ENCODE peak calls at places on chromosomes 1 and 21, in five cellular contexts. J, V, B, D and N are unnamed samples. For H3K9me2, the result is how much of the 10 kb centered on the place peaks cover.

GRCh38 chr1:232519186-232519585 is 110.7 kb downstream of the SIPA1L2 start:
- DNase-seq in V (no peak), J (no peak), B (no peak), D (no peak), N (no peak)

GRCh38 chr1:14392161-14392886 is 206.2 kb upstream of the KAZN start:
- DNase-seq in D (no peak), J (no peak), B (no peak), V (no peak), N (no peak)

GRCh38 chr1:228420968-228421826 is 4.5 kb upstream of the TRIM17 start:
- DNase-seq in V (no peak), J (peak), D (no peak), B (no peak), N (no peak)

GRCh38 chr1:171150156-171150555 is 34.9 kb upstream of the FMO2 start:
- DNase-seq in B (no peak), J (no peak), D (no peak), V (no peak), N (no peak)

GRCh38 chr1:227372662-227373061 is 54.4 kb upstream of the CDC42BPA start:
- DNase-seq in J (no peak), D (no peak), B (peak), V (no peak), N (no peak)

GRCh38 chr1:172588296-172589291 is 55.6 kb downstream of the SUCO start:
- DNase-seq in D (no peak), B (peak), J (peak), V (no peak), N (no peak)

GRCh38 chr1:220874201-220874655 is 5.0 kb upstream of the HLX start:
- DNase-seq in B (peak), J (peak), D (peak), V (peak), N (peak)

GRCh38 chr1:201172999-201173610 is 17.5 kb upstream of the IGFN1 start:
- DNase-seq in V (no peak), J (peak), D (no peak), B (peak), N (no peak)

GRCh38 chr1:16458801-16459200 is 18.3 kb downstream of the NECAP2 start:
- DNase-seq in D (no peak), J (no peak), V (no peak), B (no peak), N (no peak)

GRCh38 chr1:83905315-83905907 is 93.5 kb downstream of the TTLL7 start:
- DNase-seq in D (peak), J (no peak), V (peak), B (peak), N (peak)

GRCh38 chr1:61120307-61120840 is 38.0 kb downstream of the NFIA start:
- DNase-seq in V (no peak), D (no peak), J (no peak), B (peak), N (no peak)

GRCh38 chr1:206449566-206449965 is 20.7 kb upstream of the IKBKE start:
- DNase-seq in D (no peak), V (no peak), J (no peak), B (peak), N (no peak)

GRCh38 chr1:26994020-26994745 is 691 bp downstream of the TRNP1 start:
- DNase-seq in V (peak), J (no peak), B (peak), D (peak), N (peak)

GRCh38 chr21:25837545-25838263 is 102.9 kb downstream of the GABPA start:
- DNase-seq in D (no peak), V (no peak), J (no peak), B (peak), N (no peak)

GRCh38 chr1:234875328-234875952 is 253.2 kb downstream of the TOMM20 start:
- DNase-seq in J (peak), V (no peak), B (no peak), D (no peak), N (no peak)

GRCh38 chr1:24140741-24141181 is 2.2 kb downstream of the IL22RA1 start:
- DNase-seq in B (no peak), V (no peak), D (no peak), J (no peak), N (no peak)

GRCh38 chr1:228037401-228038386 is 30.9 kb downstream of the WNT3A start:
- DNase-seq in V (no peak), J (peak), D (peak), B (peak), N (no peak)

GRCh38 chr1:207842506-207842905 is 68.4 kb downstream of the CD34 start:
- DNase-seq in B (no peak), V (no peak), J (no peak), D (no peak), N (no peak)

GRCh38 chr21:45935628-45936027 is 45.9 kb upstream of the COL6A1 start:
- DNase-seq in B (peak), J (no peak), V (no peak), D (peak), N (no peak)

DNA sequence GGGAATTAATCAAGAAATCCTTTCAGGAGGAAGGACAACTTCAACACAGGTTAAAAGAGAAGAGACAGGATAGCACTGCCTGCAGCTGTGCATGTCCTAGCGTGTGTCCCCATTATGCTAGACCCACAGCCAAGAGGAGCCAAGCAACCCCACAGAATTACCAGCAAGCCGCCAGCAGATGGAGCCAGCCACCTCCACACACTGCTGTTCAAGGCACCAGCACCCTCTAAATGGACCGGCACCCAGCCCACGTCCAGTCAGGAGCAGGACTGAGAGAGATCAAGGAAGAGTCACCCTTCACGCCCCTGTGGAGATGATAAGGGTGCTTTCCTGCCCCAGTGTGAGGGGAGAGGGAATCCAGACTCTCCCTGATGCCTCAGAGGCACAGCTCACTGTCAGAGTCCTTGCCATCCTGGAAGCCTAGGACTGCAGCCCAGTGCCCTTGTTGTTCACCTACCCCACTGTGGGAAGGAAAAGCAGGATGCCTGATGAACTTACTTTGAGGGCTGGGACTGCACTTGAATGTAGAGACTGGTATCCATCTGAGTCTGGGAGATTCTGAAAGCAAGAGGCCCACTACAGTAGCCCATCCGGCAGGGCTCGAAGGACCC is 37.1 kb upstream of the CTTNBP2NL start:
- DNase-seq in D (peak), B (peak), J (peak), V (peak), N (peak)
- H3K4me3 ChIP-seq in D (no peak), B (no peak), J (no peak), V (no peak), N (no peak)

DNA sequence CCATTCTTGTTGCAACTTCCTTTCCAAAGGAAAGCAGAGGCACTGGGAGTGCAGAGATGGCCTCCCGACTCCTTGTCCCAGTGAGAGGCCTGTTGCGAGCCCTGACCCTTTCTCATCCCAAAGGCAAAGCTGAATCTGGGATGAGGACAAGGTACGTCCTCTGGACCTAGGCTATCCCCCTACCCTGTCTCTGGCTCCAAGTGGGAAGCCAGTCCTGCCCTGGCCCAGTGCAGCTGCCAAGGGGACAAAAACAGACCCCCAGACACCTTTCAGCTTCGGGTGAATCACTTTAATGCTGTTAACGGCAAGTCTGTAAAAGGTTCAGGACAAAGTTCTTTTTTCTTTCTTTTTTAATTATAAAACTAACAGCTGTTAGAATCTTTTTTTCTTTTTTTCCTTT is 2.5 kb downstream of the TSSK3 start:
- DNase-seq in B (no peak), D (no peak), V (no peak), J (no peak), N (no peak)
- H3K9me2 ChIP-seq in B (under half), D (under half), V (under half), J (under half), N (under half)

GRCh38 chr1:33617451-33617850 is 145.0 kb downstream of the ZSCAN20 start:
- DNase-seq in V (no peak), B (no peak), J (no peak), D (no peak), N (no peak)
- H3K4me3 ChIP-seq in V (no peak), B (no peak), J (no peak), D (no peak), N (no peak)

GRCh38 chr1:153380711-153381110 is 5.3 kb upstream of the S100A12 start:
- DNase-seq in V (no peak), D (no peak), B (no peak), J (no peak), N (no peak)
- H3K9me2 ChIP-seq in V (under half), D (under half), B (under half), J (under half), N (under half)

DNA sequence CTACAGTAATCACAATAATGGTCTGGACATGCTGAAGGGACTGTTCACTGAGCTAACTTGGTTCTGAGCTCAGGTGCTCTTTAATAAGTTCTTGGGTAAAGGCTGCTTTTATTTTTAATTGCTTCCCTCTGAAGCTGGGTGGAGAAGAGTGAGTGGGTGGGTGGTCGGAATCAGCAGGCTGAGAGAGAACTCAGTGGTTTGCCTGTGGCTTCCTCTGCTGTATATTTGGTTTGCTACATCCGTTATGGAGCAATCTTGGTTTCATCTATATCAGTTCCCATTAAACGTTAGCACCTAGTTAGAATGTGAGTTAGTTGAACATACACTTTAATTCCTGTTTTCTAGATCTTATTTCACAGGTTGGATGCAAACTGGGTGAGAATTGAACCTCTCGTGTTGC is 23.3 kb downstream of the CNIH4 start:
- DNase-seq in B (no peak), J (no peak), V (peak), D (no peak), N (peak)
- H3K4me3 ChIP-seq in B (no peak), J (no peak), V (no peak), D (no peak), N (no peak)

DNA sequence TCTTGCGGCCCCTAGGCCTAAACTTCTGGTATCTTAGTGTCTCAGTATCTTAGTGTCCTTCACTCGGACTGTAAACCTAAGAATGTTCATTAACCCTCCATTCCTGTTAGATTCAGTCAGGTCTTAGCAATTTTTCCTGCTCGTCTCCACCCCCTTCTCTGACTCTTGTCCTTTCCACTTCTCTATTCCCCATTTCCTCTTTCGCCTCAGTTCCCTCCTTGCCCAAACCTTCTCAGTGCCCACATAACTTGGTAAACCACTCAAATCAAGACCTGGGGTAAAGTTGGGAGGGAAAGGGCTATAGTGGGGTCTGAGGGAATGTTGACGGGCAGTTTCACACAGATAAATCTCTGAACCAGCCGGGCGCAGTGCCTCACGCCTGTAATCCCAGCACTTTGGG is 721 bp upstream of the FCER1G start:
- DNase-seq in J (no peak), D (no peak), B (no peak), V (no peak), N (no peak)
- H3K9me2 ChIP-seq in J (under half), D (under half), B (under half), V (under half), N (under half)

DNA sequence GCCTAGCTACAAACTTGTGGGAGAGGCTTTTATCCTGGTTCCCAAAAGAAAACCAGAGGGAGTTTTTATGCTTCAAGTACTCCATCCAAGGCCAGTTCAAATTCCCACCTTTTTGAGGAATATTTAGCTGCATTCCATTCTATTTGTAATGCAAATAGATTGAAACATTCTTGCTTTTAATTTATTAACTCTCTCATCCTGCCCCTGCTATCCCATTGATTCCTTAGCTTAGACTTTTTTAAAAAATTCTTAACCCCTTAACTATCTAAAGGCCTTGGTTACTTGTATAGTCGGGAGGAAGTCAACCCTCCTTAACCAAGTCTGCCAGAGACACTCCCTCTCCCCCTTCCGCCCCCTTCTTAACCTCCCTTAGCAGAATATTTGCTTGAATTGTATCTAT is 2.5 kb upstream of the MOV10 start:
- DNase-seq in V (no peak), B (no peak), J (no peak), D (peak), N (no peak)
- H3K4me3 ChIP-seq in V (no peak), B (no peak), J (no peak), D (peak), N (no peak)